ENCODE peak calls at places on chromosomes 16 and 17, in ten cellular contexts. Q is PC-9; X is A673; C is foreskin fibroblast; L is CD8-positive, alpha-beta T cell; B is cardiac muscle cell; O is heart right ventricle; A is dorsolateral prefrontal cortex; U is ascending aorta; V is uterus. R is an unnamed sample.

GRCh38 chr17:81924557-81925532 is 2.7 kb downstream of the MAFG start:
- DNase-seq in Q (no peak), X (no peak), C (no peak), L (no peak), B (no peak), O (no peak), A (no peak), U (no peak), V (no peak), R (no peak)

GRCh38 chr16:85291302-85292148 is 179.3 kb upstream of the CIBAR2 start:
- DNase-seq in Q (no peak), X (no peak), C (no peak), L (no peak), B (peak), O (peak), A (peak), U (no peak), V (no peak), R (no peak)

GRCh38 chr17:50495918-50496317 is 12.3 kb upstream of the MYCBPAP start:
- DNase-seq in Q (no peak), X (no peak), C (peak), L (no peak), B (peak), O (no peak), A (no peak), U (no peak), V (no peak), R (no peak)

GRCh38 chr17:60640503-60640902 is 37.1 kb upstream of the BCAS3 start:
- DNase-seq in Q (no peak), X (peak), C (peak), L (no peak), B (peak), O (no peak), A (no peak), U (no peak), V (no peak), R (no peak)

GRCh38 chr16:25626172-25626571 is 65.6 kb upstream of the HS3ST4 start:
- DNase-seq in Q (no peak), X (no peak), C (peak), L (no peak), B (no peak), O (no peak), A (no peak), U (no peak), V (no peak), R (no peak)

GRCh38 chr16:70470141-70470926 is 15.9 kb downstream of the FCSK start:
- DNase-seq in Q (no peak), X (no peak), C (no peak), L (no peak), B (no peak), O (no peak), A (no peak), U (no peak), V (no peak), R (no peak)

GRCh38 chr16:68978303-68978954 is 127.0 kb upstream of the HAS3 start:
- DNase-seq in Q (no peak), X (no peak), C (no peak), L (no peak), B (no peak), O (no peak), A (no peak), U (no peak), V (no peak), R (no peak)

GRCh38 chr17:55545765-55546164 is 34.5 kb upstream of the SMIM36 start:
- DNase-seq in Q (no peak), X (no peak), C (no peak), L (no peak), B (no peak), O (no peak), A (no peak), U (no peak), V (no peak), R (no peak)

GRCh38 chr16:23278031-23278430 is 24.1 kb upstream of the SCNN1B start:
- DNase-seq in Q (no peak), X (no peak), C (no peak), L (no peak), B (no peak), O (no peak), A (no peak), U (no peak), V (no peak), R (no peak)

GRCh38 chr17:48593840-48594411 is 347 bp upstream of the HOXB5 start:
- DNase-seq in Q (no peak), X (peak), C (peak), L (peak), B (peak), O (peak), A (no peak), U (peak), V (peak), R (peak)

GRCh38 chr16:19095699-19096098 is 18.1 kb upstream of the ITPRIPL2 start:
- DNase-seq in Q (peak), X (no peak), C (no peak), L (no peak), B (no peak), O (no peak), A (no peak), U (no peak), V (no peak), R (peak)

GRCh38 chr16:50244140-50244503 is 22.2 kb upstream of the ADCY7 start:
- DNase-seq in Q (no peak), X (no peak), C (no peak), L (no peak), B (no peak), O (no peak), A (no peak), U (no peak), V (no peak), R (no peak)

GRCh38 chr16:66223176-66223780 is 143.2 kb upstream of the CDH5 start:
- DNase-seq in Q (no peak), X (peak), C (peak), L (no peak), B (peak), O (no peak), A (no peak), U (peak), V (no peak), R (no peak)

GRCh38 chr17:81440511-81441244 is 45.4 kb downstream of the BAHCC1 start:
- DNase-seq in Q (no peak), X (peak), C (no peak), L (no peak), B (no peak), O (no peak), A (no peak), U (no peak), V (no peak), R (peak)

GRCh38 chr17:47941998-47942490 is 673 bp downstream of the PNPO start:
- DNase-seq in Q (no peak), X (no peak), C (no peak), L (no peak), B (no peak), O (no peak), A (no peak), U (no peak), V (no peak), R (peak)

DNA sequence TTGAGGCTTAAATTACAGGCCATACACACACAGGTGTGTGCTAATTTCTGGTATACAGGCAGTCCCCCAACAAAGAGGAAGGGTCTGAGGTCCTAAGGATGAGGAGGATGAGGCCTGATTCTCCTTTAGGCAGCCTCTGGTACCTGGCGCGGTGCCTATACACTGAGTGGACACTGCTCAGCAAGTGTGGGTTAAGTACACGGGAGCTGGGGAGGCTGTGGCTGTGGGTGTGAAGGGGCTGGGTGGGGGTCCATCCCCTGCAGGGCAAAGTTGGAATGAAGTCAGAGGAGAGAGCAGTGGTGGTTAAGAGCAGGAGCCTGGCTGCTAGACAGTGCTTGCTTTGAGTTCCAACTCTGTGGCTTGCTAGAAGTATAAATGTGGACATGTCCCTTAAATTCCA is 10.9 kb downstream of the MRM1 start:
- DNase-seq in Q (no peak), X (no peak), C (no peak), L (no peak), B (no peak), O (no peak), A (no peak), U (no peak), V (no peak), R (no peak)
- TF ChIP-seq CTCF in Q (no peak), X (no peak), C (no peak), L (no peak), B (no peak), O (no peak), A (no peak), U (no peak), V (no peak), R (no peak)

GRCh38 chr16:28063611-28064061 is at the start of gene GSG1L:
- DNase-seq in Q (no peak), X (peak), C (no peak), L (no peak), B (no peak), O (no peak), A (no peak), U (no peak), V (no peak), R (no peak)

GRCh38 chr16:28062261-28063046 is 1.1 kb downstream of the GSG1L start:
- DNase-seq in Q (no peak), X (no peak), C (no peak), L (no peak), B (no peak), O (no peak), A (no peak), U (no peak), V (no peak), R (no peak)

GRCh38 chr16:28064150-28064549 is 636 bp upstream of the GSG1L start:
- DNase-seq in Q (no peak), X (no peak), C (no peak), L (no peak), B (no peak), O (no peak), A (no peak), U (no peak), V (no peak), R (no peak)

GRCh38 chr16:28061702-28062101 is 1.8 kb downstream of the GSG1L start:
- DNase-seq in Q (no peak), X (no peak), C (no peak), L (no peak), B (no peak), O (no peak), A (no peak), U (no peak), V (no peak), R (no peak)

GRCh38 chr16:28063047-28063521 is 430 bp downstream of the GSG1L start:
- DNase-seq in Q (no peak), X (peak), C (no peak), L (no peak), B (peak), O (no peak), A (no peak), U (no peak), V (no peak), R (no peak)
- H3K4me3 ChIP-seq in Q (no peak), X (peak), C (no peak), L (no peak), B (peak), O (peak), A (peak), U (peak), V (no peak), R (no peak)

DNA sequence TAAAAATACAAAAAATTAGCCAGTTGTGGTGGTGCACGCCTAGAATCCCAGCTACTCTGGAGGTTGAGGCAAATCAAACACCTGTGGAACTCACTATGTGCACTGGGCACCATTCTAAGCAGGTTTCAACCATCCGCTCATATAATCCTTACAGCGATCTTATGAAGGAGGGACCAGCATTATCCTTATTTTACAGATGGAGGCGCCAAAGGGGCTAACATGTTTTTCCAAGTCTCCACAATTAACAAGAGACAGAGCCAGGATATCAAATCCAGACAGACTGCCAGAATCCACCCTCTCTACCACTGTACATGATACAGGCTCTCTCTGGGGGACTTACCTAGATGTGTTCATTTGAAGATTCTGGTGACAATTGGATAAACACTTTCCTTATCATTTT is 479.0 kb downstream of the XYLT1 start:
- DNase-seq in Q (no peak), X (no peak), C (no peak), L (no peak), B (no peak), O (no peak), A (no peak), U (no peak), V (no peak), R (no peak)
- TF ChIP-seq CTCF in Q (no peak), X (no peak), C (no peak), L (no peak), B (no peak), O (no peak), A (no peak), U (no peak), V (no peak), R (no peak)

DNA sequence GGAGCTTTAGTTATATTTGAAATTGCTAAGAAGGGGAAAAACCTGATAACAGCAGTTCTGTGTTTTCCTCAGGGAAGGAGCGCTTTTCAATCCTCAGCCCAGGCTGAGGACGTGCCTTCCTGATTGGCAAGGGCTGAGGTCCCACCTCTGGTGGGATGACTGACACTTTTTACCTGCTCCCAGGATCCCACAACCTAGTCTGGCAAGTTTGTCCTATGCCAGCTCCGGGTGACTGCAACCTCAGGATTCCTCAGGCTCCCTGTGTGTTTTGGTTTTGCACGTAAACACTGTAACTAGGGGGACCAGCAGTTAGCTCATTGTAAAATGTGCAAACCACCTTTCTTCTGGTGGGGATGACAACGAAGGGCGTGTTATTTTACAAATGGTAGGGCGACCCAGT is 7.5 kb downstream of the MARCHF10 start:
- DNase-seq in Q (peak), X (no peak), C (peak), L (no peak), B (no peak), O (no peak), A (no peak), U (peak), V (no peak), R (no peak)
- H3K4me3 ChIP-seq in Q (peak), X (no peak), C (no peak), L (no peak), B (no peak), O (no peak), A (no peak), U (no peak), V (no peak), R (no peak)

GRCh38 chr17:4420692-4421131 is 13.0 kb upstream of the SPNS3 start:
- DNase-seq in Q (peak), X (peak), C (peak), L (no peak), B (peak), O (peak), A (peak), U (peak), V (peak), R (peak)
- TF ChIP-seq CTCF in Q (peak), X (peak), C (peak), L (peak), B (peak), O (peak), A (peak), U (peak), V (peak), R (peak)

GRCh38 chr16:46843898-46844642 is 13.1 kb upstream of the C16orf87 start:
- DNase-seq in Q (no peak), X (no peak), C (no peak), L (no peak), B (no peak), O (no peak), A (no peak), U (no peak), V (no peak), R (no peak)
- H3K4me3 ChIP-seq in Q (no peak), X (no peak), C (no peak), L (no peak), B (no peak), O (no peak), A (no peak), U (no peak), V (no peak), R (no peak)

DNA sequence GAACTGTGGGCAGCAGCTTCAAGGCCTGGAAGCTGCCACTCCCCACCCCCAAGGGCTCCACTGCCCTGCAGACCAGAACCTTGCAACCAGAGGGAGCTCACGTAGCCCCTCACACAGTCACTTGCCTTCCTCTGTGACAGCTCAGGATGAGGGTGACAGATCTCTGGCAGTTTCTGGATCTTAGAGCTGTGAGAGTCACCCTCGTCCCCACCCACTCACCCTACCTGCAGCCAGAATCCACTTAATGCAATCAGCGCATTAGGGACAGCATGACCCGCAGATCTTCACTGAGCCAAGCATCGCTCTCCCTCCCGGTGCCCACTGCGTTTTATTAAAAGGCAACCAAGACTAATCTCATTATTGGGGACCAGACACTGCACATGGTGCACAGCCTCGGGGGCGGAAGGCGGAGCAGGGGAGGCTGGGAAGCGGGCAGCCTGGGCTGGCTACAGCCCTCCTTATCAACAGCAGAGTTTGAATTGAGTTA is 3.5 kb downstream of the CYB561 start:
- DNase-seq in Q (no peak), X (peak), C (peak), L (no peak), B (no peak), O (no peak), A (no peak), U (no peak), V (no peak), R (peak)
- TF ChIP-seq CTCF in Q (no peak), X (peak), C (no peak), L (no peak), B (peak), O (peak), A (no peak), U (no peak), V (no peak), R (no peak)

DNA sequence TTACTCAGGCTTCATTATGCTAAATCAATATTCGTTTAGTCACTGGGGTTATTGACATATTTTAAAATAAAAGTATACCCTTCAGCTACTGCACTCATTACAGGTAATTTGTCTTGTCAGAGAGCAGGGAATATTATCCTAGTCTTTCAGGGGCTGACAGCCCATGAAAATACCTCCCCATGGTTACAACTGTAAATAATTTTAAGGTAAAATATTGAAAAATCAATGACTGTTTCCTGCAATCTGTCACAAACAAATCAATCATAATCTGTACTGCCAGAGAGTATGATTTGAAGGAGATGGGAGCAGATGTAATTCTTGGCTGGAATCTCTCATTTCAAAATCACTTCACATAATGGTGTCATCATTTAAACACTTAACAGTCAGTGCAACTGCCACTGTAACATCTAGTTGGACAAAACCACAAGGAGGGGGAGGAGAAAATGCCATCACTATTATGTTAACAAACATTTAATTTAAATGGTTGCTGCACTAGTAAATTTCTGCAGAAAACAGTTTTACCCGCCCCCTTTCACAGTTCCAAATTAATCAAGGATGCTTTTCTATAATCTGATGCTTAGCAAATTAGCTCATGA is 9.3 kb upstream of the IRX5 start:
- DNase-seq in Q (no peak), X (no peak), C (peak), L (no peak), B (peak), O (no peak), A (no peak), U (no peak), V (no peak), R (no peak)
- H3K4me3 ChIP-seq in Q (no peak), X (no peak), C (no peak), L (no peak), B (no peak), O (no peak), A (no peak), U (no peak), V (no peak), R (no peak)

GRCh38 chr17:40361925-40362695 is 2.4 kb downstream of the GJD3 start:
- DNase-seq in Q (no peak), X (no peak), C (no peak), L (no peak), B (no peak), O (no peak), A (no peak), U (no peak), V (no peak), R (no peak)

GRCh38 chr17:40363480-40363838 is 1.1 kb downstream of the GJD3 start:
- DNase-seq in Q (no peak), X (no peak), C (peak), L (no peak), B (peak), O (peak), A (no peak), U (no peak), V (no peak), R (no peak)

GRCh38 chr17:40361063-40361924 is 3.2 kb downstream of the GJD3 start:
- DNase-seq in Q (no peak), X (no peak), C (no peak), L (no peak), B (no peak), O (no peak), A (no peak), U (no peak), V (no peak), R (no peak)

GRCh38 chr17:40364121-40364861 is at the start of gene GJD3:
- DNase-seq in Q (no peak), X (no peak), C (peak), L (no peak), B (peak), O (peak), A (no peak), U (no peak), V (no peak), R (no peak)

GRCh38 chr17:40362696-40363479 is 1.6 kb downstream of the GJD3 start:
- DNase-seq in Q (peak), X (peak), C (peak), L (peak), B (peak), O (peak), A (no peak), U (no peak), V (no peak), R (peak)
- TF ChIP-seq CTCF in Q (peak), X (peak), C (peak), L (peak), B (peak), O (peak), A (peak), U (peak), V (peak), R (peak)

GRCh38 chr17:78883533-78884131 is 19.4 kb downstream of the CEP295NL start:
- DNase-seq in Q (peak), X (peak), C (peak), L (no peak), B (peak), O (peak), A (peak), U (peak), V (peak), R (no peak)
- H3K4me3 ChIP-seq in Q (peak), X (no peak), C (peak), L (no peak), B (no peak), O (peak), A (peak), U (peak), V (peak), R (no peak)

R was measured in GM12865.